ENCODE peak calls at places on chromosomes 7 and 10, in eight cellular contexts. B, F, O, Y, L, M, U and C are unnamed samples.
A peak's percentile ranks its signal among the peaks of the same experiment; 100 is the strongest.

GRCh38 chr10:73873843-73874215 is 526 bp downstream of the CAMK2G start:
- DNase-seq in M (no peak), Y (peak; percentile 16), F (no peak), B (no peak), U (no peak), L (no peak), O (no peak), C (no peak)

GRCh38 chr7:117399820-117400422 is 27.4 kb downstream of the ASZ1 start:
- DNase-seq in U (no peak), Y (no peak), F (no peak), B (no peak), M (no peak), L (no peak), O (peak; percentile 45), C (no peak)

GRCh38 chr7:5043661-5044060 is 2.0 kb upstream of the RBAK start:
- DNase-seq in O (no peak), L (no peak), U (no peak), F (no peak), B (no peak), Y (no peak), M (no peak), C (no peak)

GRCh38 chr10:43843331-43844101 is 194.8 kb upstream of the ZNF32 start:
- DNase-seq in F (peak; percentile 88), B (no peak), O (peak; percentile 89), M (no peak), L (no peak), Y (no peak), U (no peak), C (no peak)

GRCh38 chr10:132410056-132410778 is 13.2 kb downstream of the PWWP2B start:
- DNase-seq in B (no peak), M (no peak), F (no peak), Y (no peak), O (no peak), U (no peak), L (no peak), C (no peak)

GRCh38 chr10:22340362-22341189 is 4.7 kb upstream of the SPAG6 start:
- DNase-seq in M (no peak), Y (peak; percentile 33), O (peak; percentile 83), U (peak; percentile 64), F (peak; percentile 60), L (no peak), B (no peak), C (peak; percentile 40)

GRCh38 chr10:113475381-113475807 is 77.5 kb upstream of the HABP2 start:
- DNase-seq in F (peak; percentile 83), U (no peak), O (peak; percentile 94), Y (no peak), M (no peak), L (no peak), B (no peak), C (no peak)

GRCh38 chr10:102235598-102235920 is 5.8 kb downstream of the PITX3 start:
- DNase-seq in U (no peak), B (no peak), Y (no peak), M (no peak), L (no peak), F (no peak), O (peak; percentile 55), C (no peak)

GRCh38 chr10:31961264-31961663 is 32.6 kb upstream of the ARHGAP12 start:
- DNase-seq in M (no peak), Y (no peak), F (no peak), L (no peak), B (no peak), O (no peak), U (no peak), C (no peak)

GRCh38 chr10:32979041-32979440 is 21.0 kb upstream of the ITGB1 start:
- DNase-seq in O (peak; percentile 83), M (no peak), U (no peak), Y (no peak), L (no peak), F (no peak), B (no peak), C (no peak)

GRCh38 chr10:8615118-8615517 is 560.6 kb downstream of the GATA3 start:
- DNase-seq in Y (no peak), B (no peak), O (no peak), F (no peak), M (no peak), U (no peak), L (no peak), C (no peak)

GRCh38 chr10:12543589-12543988 is 194.2 kb downstream of the CAMK1D start:
- DNase-seq in O (no peak), L (no peak), B (no peak), Y (no peak), F (no peak), U (no peak), M (no peak), C (no peak)

GRCh38 chr10:102773986-102774385 is 30.2 kb downstream of the WBP1L start:
- DNase-seq in U (peak; percentile 49), L (no peak), F (no peak), M (peak; percentile 17), B (no peak), O (peak; percentile 32), Y (no peak), C (no peak)

GRCh38 chr7:96177353-96177752 is 144.5 kb downstream of the SLC25A13 start:
- DNase-seq in M (no peak), U (no peak), Y (no peak), F (no peak), L (no peak), O (no peak), B (no peak), C (no peak)

GRCh38 chr10:60801538-60801937 is 23.3 kb downstream of the CDK1 start:
- DNase-seq in B (no peak), L (no peak), F (peak; percentile 57), O (no peak), U (no peak), Y (no peak), M (no peak), C (no peak)

GRCh38 chr10:102225646-102226541 is at the start of gene ELOVL3:
- DNase-seq in F (peak; percentile 80), O (peak; percentile 97), B (peak; percentile 74), M (peak; percentile 77), U (peak; percentile 81), L (peak; percentile 72), Y (peak; percentile 71), C (peak; percentile 93)

GRCh38 chr7:13963925-13964324 is 25.5 kb downstream of the ETV1 start:
- DNase-seq in M (no peak), Y (no peak), U (no peak), B (no peak), L (no peak), F (no peak), O (no peak), C (no peak)

GRCh38 chr7:51314041-51314440 is 2.6 kb downstream of the COBL start:
- DNase-seq in B (no peak), O (no peak), Y (no peak), U (no peak), F (no peak), L (no peak), M (no peak), C (no peak)

GRCh38 chr7:112060625-112061024 is 145.6 kb downstream of the DOCK4 start:
- DNase-seq in B (no peak), L (no peak), O (no peak), M (no peak), Y (no peak), U (no peak), F (no peak), C (no peak)

GRCh38 chr7:16098585-16099179 is 322.7 kb downstream of the CRPPA start:
- DNase-seq in O (peak; percentile 33), Y (no peak), L (no peak), M (no peak), B (no peak), U (no peak), F (no peak), C (no peak)

GRCh38 chr10:70803768-70804423 is 11.9 kb upstream of the SGPL1 start:
- DNase-seq in O (no peak), U (no peak), B (no peak), F (no peak), Y (no peak), L (no peak), M (no peak), C (no peak)

GRCh38 chr7:94561841-94562514 is 52.4 kb downstream of the CASD1 start:
- DNase-seq in B (no peak), F (no peak), O (peak; percentile 42), U (no peak), M (no peak), Y (no peak), L (no peak), C (no peak)

GRCh38 chr7:87882538-87882937 is 6.2 kb downstream of the DBF4 start:
- DNase-seq in O (no peak), Y (no peak), B (no peak), M (no peak), F (no peak), U (no peak), L (no peak), C (no peak)

GRCh38 chr10:89392974-89393373 is 551 bp downstream of the IFIT1 start:
- DNase-seq in F (peak; percentile 79), U (no peak), Y (no peak), L (no peak), M (no peak), B (no peak), O (peak; percentile 85), C (no peak)

GRCh38 chr7:132575336-132575986 is 809 bp downstream of the PLXNA4 start:
- DNase-seq in L (no peak), U (no peak), F (peak; percentile 4), B (no peak), O (peak; percentile 73), Y (no peak), M (no peak), C (peak; percentile 40)

GRCh38 chr7:129877146-129877792 is 75.5 kb downstream of the UBE2H start:
- DNase-seq in U (no peak), F (no peak), M (no peak), O (no peak), Y (no peak), B (no peak), L (no peak), C (no peak)

GRCh38 chr7:143499246-143499645 is 21.6 kb downstream of the TAS2R41 start:
- DNase-seq in B (no peak), F (no peak), M (no peak), Y (no peak), L (no peak), O (peak; percentile 83), U (no peak), C (no peak)

GRCh38 chr7:35702541-35702940 is 7.6 kb upstream of the HERPUD2 start:
- DNase-seq in M (no peak), F (no peak), L (no peak), O (no peak), B (no peak), Y (no peak), U (no peak), C (no peak)

GRCh38 chr7:115831371-115831770 is 199.2 kb downstream of the TFEC start:
- DNase-seq in Y (no peak), B (no peak), F (no peak), L (no peak), M (no peak), U (no peak), O (no peak), C (no peak)

GRCh38 chr10:125057158-125058001 is 103.0 kb downstream of the CTBP2 start:
- DNase-seq in Y (no peak), F (peak; percentile 94), B (no peak), M (no peak), U (no peak), O (peak; percentile 85), L (peak; percentile 77), C (no peak)

GRCh38 chr7:55258631-55259030 is 106.5 kb upstream of the LANCL2 start:
- DNase-seq in Y (no peak), U (no peak), F (no peak), M (no peak), L (no peak), B (no peak), O (no peak), C (no peak)

GRCh38 chr7:105137898-105138297 is 123.9 kb downstream of the KMT2E start:
- DNase-seq in M (no peak), B (no peak), L (no peak), O (no peak), Y (no peak), U (no peak), F (no peak), C (no peak)

GRCh38 chr7:90624128-90624980 is 28.2 kb downstream of the CDK14 start:
- DNase-seq in L (no peak), B (no peak), U (no peak), F (no peak), Y (no peak), M (no peak), O (peak; percentile 66), C (no peak)

GRCh38 chr10:98478430-98479222 is 31.9 kb upstream of the HPS1 start:
- DNase-seq in L (no peak), O (peak; percentile 48), F (no peak), U (no peak), M (no peak), B (no peak), Y (no peak), C (no peak)